ENCODE peak calls at places on chromosome 1, in seven cellular contexts. Z is NCI-H524, P is astrocyte of the spinal cord, E is AG09309, H is pancreas, Q is GDM1, S is NCI-H1092 treated with DMSO at 0.1 percent for 48 hours. O is an unnamed sample.

GRCh38 chr1:32239790-32240139 is 7.3 kb upstream of the FAM167B start:
- DNase-seq in E (no peak), H (peak; percentile 68), S (peak; percentile 77), P (no peak), Q (no peak), Z (no peak), O (peak; percentile 62)

GRCh38 chr1:215567491-215568286 is 585 bp downstream of the KCTD3 start:
- DNase-seq in H (no peak), Q (peak; percentile 41), S (peak; percentile 78), P (peak; percentile 65), Z (peak; percentile 62), E (no peak), O (peak; percentile 61)

GRCh38 chr1:108913105-108913948 is 36.5 kb downstream of the GPSM2 start:
- DNase-seq in Q (no peak), S (no peak), P (peak; percentile 19), E (no peak), H (no peak), Z (no peak), O (no peak)

GRCh38 chr1:242412921-242413320 is 111.6 kb downstream of the PLD5 start:
- DNase-seq in H (no peak), E (no peak), S (no peak), P (no peak), Q (no peak), Z (no peak), O (no peak)

GRCh38 chr1:207259391-207259790 is 62.1 kb upstream of the CD55 start:
- DNase-seq in H (no peak), S (no peak), Z (no peak), E (peak; percentile 5), Q (no peak), P (peak; percentile 36), O (no peak)

GRCh38 chr1:210726621-210727020 is 397.9 kb downstream of the HHAT start:
- DNase-seq in P (peak; percentile 33), H (peak; percentile 66), E (no peak), Z (no peak), Q (no peak), S (no peak), O (no peak)

GRCh38 chr1:173507205-173507846 is 30.2 kb downstream of the PRDX6 start:
- DNase-seq in H (no peak), E (peak; percentile 35), P (peak; percentile 89), Q (no peak), Z (no peak), S (no peak), O (no peak)

GRCh38 chr1:50047916-50048694 is 24.4 kb upstream of the AGBL4 start:
- DNase-seq in H (peak; percentile 75), E (no peak), S (no peak), P (no peak), Q (no peak), Z (no peak), O (peak; percentile 23)

GRCh38 chr1:110063781-110064180 is 6.7 kb downstream of the ALX3 start:
- DNase-seq in E (no peak), S (no peak), Q (no peak), Z (no peak), H (no peak), P (no peak), O (no peak)

GRCh38 chr1:163561570-163562295 is 240.0 kb downstream of the NUF2 start:
- DNase-seq in Q (no peak), H (no peak), Z (no peak), S (peak; percentile 87), E (no peak), P (peak; percentile 26), O (peak; percentile 79)

GRCh38 chr1:65963161-65963888 is 170.6 kb downstream of the PDE4B start:
- DNase-seq in Q (no peak), E (no peak), H (no peak), P (no peak), Z (no peak), S (no peak), O (no peak)

GRCh38 chr1:150281758-150282557 is at the start of gene CIART:
- DNase-seq in H (peak; percentile 86), P (peak; percentile 99), Z (peak; percentile 55), Q (peak; percentile 94), E (peak; percentile 99), S (peak; percentile 100), O (peak; percentile 100)

GRCh38 chr1:167770127-167770526 is 48.3 kb downstream of the MPZL1 start:
- DNase-seq in S (no peak), H (no peak), P (no peak), Z (no peak), E (no peak), Q (no peak), O (peak; percentile 59)

GRCh38 chr1:41360074-41361027 is 883 bp upstream of the FOXO6 start:
- DNase-seq in Z (no peak), P (no peak), E (no peak), Q (no peak), S (no peak), H (peak; percentile 46), O (no peak)

GRCh38 chr1:186899977-186900376 is 71.2 kb downstream of the PLA2G4A start:
- DNase-seq in Q (no peak), H (no peak), Z (no peak), E (no peak), P (no peak), S (no peak), O (no peak)

GRCh38 chr1:112509005-112509659 is 367 bp downstream of the WNT2B start:
- DNase-seq in P (no peak), Q (no peak), H (peak; percentile 63), S (no peak), E (no peak), Z (no peak), O (no peak)

O was measured in NCI-H345.